ENCODE peak calls at places on chromosomes 12 and 14, in nine cellular contexts. I is cardiac muscle cell; X is colonic mucosa; N is adrenal gland; S is tibial nerve; M is heart left ventricle; W is CD8-positive, alpha-beta memory T cell; Z is pancreas; E is right lobe of liver. U is an unnamed sample.
A peak's percentile ranks its signal among the peaks of the same experiment; 100 is the strongest.

GRCh38 chr14:104109731-104110361 is 24.3 kb downstream of the ASPG start:
- DNase-seq in W (no peak), N (peak; percentile 3), M (no peak), S (no peak), E (peak; percentile 16), I (no peak), X (peak; percentile 16), Z (no peak), U (no peak)

GRCh38 chr12:75984577-75985182 is 46.9 kb downstream of the PHLDA1 start:
- DNase-seq in E (no peak), X (no peak), N (no peak), I (no peak), M (no peak), Z (no peak), S (no peak), W (no peak), U (no peak)

GRCh38 chr14:75018684-75019083 is 16.0 kb downstream of the EIF2B2 start:
- DNase-seq in Z (peak; percentile 56), N (no peak), S (no peak), X (peak; percentile 41), W (no peak), E (no peak), M (no peak), I (no peak), U (peak; percentile 65)

GRCh38 chr12:127149226-127149964 is 1117.6 kb upstream of the TMEM132C start:
- DNase-seq in I (no peak), X (no peak), S (no peak), Z (no peak), N (no peak), M (no peak), E (no peak), W (no peak), U (no peak)

GRCh38 chr14:103056322-103057027 is 874 bp downstream of the CDC42BPB start:
- DNase-seq in S (no peak), M (peak; percentile 89), E (peak; percentile 88), X (peak; percentile 79), I (peak; percentile 70), N (peak; percentile 79), Z (peak; percentile 42), W (no peak), U (peak; percentile 80)

GRCh38 chr12:93790472-93791152 is 113.4 kb downstream of the CRADD start:
- DNase-seq in X (no peak), W (no peak), N (no peak), Z (no peak), I (no peak), M (no peak), E (no peak), S (no peak), U (no peak)

GRCh38 chr12:90729741-90730140 is 225.2 kb downstream of the CCER1 start:
- DNase-seq in E (no peak), Z (no peak), S (no peak), I (no peak), M (no peak), X (no peak), N (no peak), W (no peak), U (no peak)

GRCh38 chr14:76695263-76695920 is 65.9 kb upstream of the VASH1 start:
- DNase-seq in X (no peak), N (no peak), Z (no peak), E (no peak), W (no peak), M (no peak), S (no peak), I (no peak), U (no peak)

GRCh38 chr14:29926228-29926627 is 1.4 kb downstream of the PRKD1 start:
- DNase-seq in S (no peak), E (no peak), Z (no peak), N (no peak), X (no peak), I (peak; percentile 39), W (no peak), M (no peak), U (no peak)

GRCh38 chr14:53947452-53948180 is 9.0 kb downstream of the BMP4 start:
- DNase-seq in S (no peak), W (no peak), X (no peak), M (no peak), I (no peak), E (no peak), Z (no peak), N (no peak), U (no peak)

GRCh38 chr12:122656298-122656697 is 46.9 kb downstream of the HCAR2 start:
- DNase-seq in I (no peak), S (no peak), Z (no peak), X (no peak), W (no peak), E (no peak), M (no peak), N (no peak), U (no peak)

GRCh38 chr14:23636317-23637211 is at the start of gene DHRS2:
- DNase-seq in W (no peak), X (no peak), N (no peak), S (no peak), I (no peak), M (no peak), Z (no peak), E (no peak), U (no peak)

GRCh38 chr12:75954076-75954475 is 77.5 kb downstream of the PHLDA1 start:
- DNase-seq in I (no peak), S (no peak), W (no peak), X (no peak), M (no peak), Z (no peak), N (peak; percentile 20), E (no peak), U (no peak)

GRCh38 chr12:120204171-120204570 is 3.3 kb upstream of the RPLP0 start:
- DNase-seq in X (no peak), M (no peak), Z (no peak), N (no peak), S (no peak), W (no peak), I (no peak), E (no peak), U (no peak)

GRCh38 chr12:110689002-110689600 is at the start of gene HVCN1:
- DNase-seq in X (peak; percentile 61), I (peak; percentile 54), E (peak; percentile 56), N (peak; percentile 37), W (peak; percentile 31), Z (peak; percentile 21), M (peak; percentile 71), S (peak; percentile 23), U (peak; percentile 83)

GRCh38 chr12:6338955-6339761 is 2.7 kb downstream of the TNFRSF1A start:
- DNase-seq in Z (no peak), I (no peak), N (peak; percentile 38), S (no peak), X (no peak), E (no peak), W (no peak), M (no peak), U (no peak)

GRCh38 chr14:31084385-31084784 is 58.2 kb upstream of the STRN3 start:
- DNase-seq in S (no peak), N (no peak), W (no peak), M (no peak), X (no peak), I (peak; percentile 12), Z (no peak), E (no peak), U (no peak)

GRCh38 chr12:49413796-49414195 is 46.5 kb downstream of the SPATS2 start:
- DNase-seq in M (no peak), N (no peak), W (no peak), I (no peak), E (no peak), Z (no peak), X (no peak), S (no peak), U (no peak)

GRCh38 chr14:68899033-68899603 is 80.0 kb downstream of the ACTN1 start:
- DNase-seq in N (no peak), M (no peak), Z (no peak), I (no peak), W (peak; percentile 19), E (no peak), S (no peak), X (no peak), U (no peak)

GRCh38 chr14:68895304-68895703 is 83.8 kb downstream of the ACTN1 start:
- DNase-seq in X (no peak), M (no peak), S (no peak), E (no peak), Z (no peak), N (no peak), W (no peak), I (no peak), U (no peak)

GRCh38 chr14:68898248-68899032 is 80.7 kb downstream of the ACTN1 start:
- DNase-seq in W (no peak), Z (no peak), X (no peak), S (no peak), N (no peak), I (no peak), M (no peak), E (no peak), U (no peak)

GRCh38 chr14:68896132-68896531 is 83.0 kb downstream of the ACTN1 start:
- DNase-seq in S (no peak), Z (no peak), N (no peak), E (no peak), W (no peak), M (no peak), X (no peak), I (no peak), U (no peak)

GRCh38 chr14:68897559-68898160 is 81.4 kb downstream of the ACTN1 start:
- DNase-seq in Z (no peak), S (no peak), N (no peak), M (no peak), X (no peak), W (no peak), E (no peak), I (no peak), U (no peak)
- H3K36me3 ChIP-seq in Z (peaks cover 14% of the 10 kb centered on the region), S (no peaks in the 10 kb centered on the region), N (peaks cover 61% of the 10 kb centered on the region), M (peaks cover 2% of the 10 kb centered on the region), X (peaks cover 29% of the 10 kb centered on the region), W (peaks cover 37% of the 10 kb centered on the region), E (peaks cover 15% of the 10 kb centered on the region), I (peaks cover 11% of the 10 kb centered on the region), U (no peaks in the 10 kb centered on the region)

GRCh38 chr12:13087766-13088165 is 15.7 kb downstream of the GSG1 start:
- DNase-seq in M (no peak), X (no peak), Z (no peak), W (no peak), I (no peak), N (no peak), S (no peak), E (no peak), U (no peak)
- H3K36me3 ChIP-seq in M (no peaks in the 10 kb centered on the region), X (no peaks in the 10 kb centered on the region), Z (no peaks in the 10 kb centered on the region), W (no peaks in the 10 kb centered on the region), I (no peaks in the 10 kb centered on the region), N (no peaks in the 10 kb centered on the region), S (no peaks in the 10 kb centered on the region), E (no peaks in the 10 kb centered on the region), U (no peaks in the 10 kb centered on the region)

GRCh38 chr12:101327054-101327453 is 47.1 kb downstream of the UTP20 start:
- DNase-seq in N (no peak), S (no peak), M (no peak), Z (no peak), X (no peak), E (no peak), I (no peak), W (no peak), U (no peak)
- H3K36me3 ChIP-seq in N (peaks cover 25% of the 10 kb centered on the region), S (peaks cover 9% of the 10 kb centered on the region), M (no peaks in the 10 kb centered on the region), Z (peaks cover 4% of the 10 kb centered on the region), X (peaks cover 4% of the 10 kb centered on the region), E (no peaks in the 10 kb centered on the region), I (peaks cover 6% of the 10 kb centered on the region), W (peaks cover 27% of the 10 kb centered on the region), U (no peaks in the 10 kb centered on the region)

DNA sequence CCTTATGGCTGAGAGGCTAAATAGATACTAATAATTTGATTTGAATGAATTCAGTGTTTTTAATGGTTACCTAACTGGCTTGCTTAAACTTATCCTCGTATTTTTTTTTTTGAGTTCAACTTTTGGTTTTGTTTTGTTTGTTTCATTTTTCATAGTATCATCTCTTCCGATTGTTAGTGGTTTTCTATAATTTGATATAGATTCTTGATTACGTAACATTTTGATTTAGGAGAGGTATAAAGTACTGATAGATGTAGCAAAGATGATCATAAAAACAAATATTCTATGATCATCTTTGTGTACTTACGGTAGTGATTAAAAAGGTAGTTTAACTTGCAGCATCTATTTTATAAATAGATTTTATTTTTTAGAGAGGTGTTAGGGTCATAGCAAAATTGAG is 93.0 kb downstream of the ALX1 start:
- DNase-seq in I (no peak), S (no peak), E (no peak), M (no peak), Z (no peak), X (no peak), W (no peak), N (no peak), U (no peak)
- H3K36me3 ChIP-seq in I (no peaks in the 10 kb centered on the region), S (no peaks in the 10 kb centered on the region), E (no peaks in the 10 kb centered on the region), M (no peaks in the 10 kb centered on the region), Z (no peaks in the 10 kb centered on the region), X (no peaks in the 10 kb centered on the region), W (no peaks in the 10 kb centered on the region), N (no peaks in the 10 kb centered on the region), U (no peaks in the 10 kb centered on the region)

U was measured in mucosa of descending colon.